ENCODE peak calls at places on chromosomes 11 and 22, in eight cellular contexts. B is naive B cell, A is psoas muscle, I is NCI-H2029, Y is GM04503, F is foreskin melanocyte, Z is Caki2, J is GM18507. N is an unnamed sample.

GRCh38 chr22:26624788-26625187 is 3.0 kb downstream of the CRYBA4 start:
- DNase-seq in B (no peak), Y (no peak), Z (no peak), F (no peak), J (no peak), A (no peak), I (no peak), N (no peak)

GRCh38 chr11:128400382-128401203 is 186.8 kb downstream of the ETS1 start:
- DNase-seq in Z (no peak), J (no peak), B (no peak), I (no peak), F (no peak), A (no peak), Y (peak), N (no peak)

GRCh38 chr22:47397673-47398072 is 635.2 kb downstream of the TBC1D22A start:
- DNase-seq in Y (no peak), B (no peak), Z (no peak), J (no peak), A (no peak), I (no peak), F (no peak), N (no peak)

GRCh38 chr11:19978668-19979518 is 181.4 kb downstream of the DBX1 start:
- DNase-seq in A (no peak), I (no peak), B (no peak), Z (peak), J (peak), F (no peak), Y (peak), N (no peak)

GRCh38 chr11:61004841-61005240 is 33.4 kb downstream of the CD6 start:
- DNase-seq in F (no peak), J (no peak), A (no peak), B (no peak), Y (no peak), I (no peak), Z (no peak), N (no peak)

GRCh38 chr22:17387356-17387755 is 18.1 kb downstream of the CECR2 start:
- DNase-seq in Y (no peak), F (no peak), A (no peak), Z (no peak), J (no peak), I (no peak), B (no peak), N (no peak)

GRCh38 chr11:34263462-34264186 is 94.2 kb downstream of the ABTB2 start:
- DNase-seq in Y (no peak), J (no peak), I (peak), A (peak), Z (peak), B (no peak), F (no peak), N (peak)

GRCh38 chr22:35792501-35792900 is 74.8 kb downstream of the APOL5 start:
- DNase-seq in I (no peak), F (no peak), Y (no peak), A (no peak), J (no peak), B (no peak), Z (no peak), N (no peak)

GRCh38 chr11:107430525-107430924 is 27.1 kb downstream of the CWF19L2 start:
- DNase-seq in Y (no peak), A (no peak), Z (no peak), B (no peak), I (no peak), F (no peak), J (no peak), N (no peak)

GRCh38 chr11:70799386-70799785 is 401.1 kb downstream of the CTTN start:
- DNase-seq in Y (no peak), F (no peak), B (no peak), A (no peak), Z (no peak), I (no peak), J (no peak), N (no peak)

GRCh38 chr11:106021181-106021966 is 666 bp downstream of the MSANTD4 start:
- DNase-seq in Y (no peak), Z (no peak), F (no peak), B (no peak), I (no peak), J (no peak), A (no peak), N (no peak)

GRCh38 chr22:38085056-38085455 is 1.1 kb upstream of the SLC16A8 start:
- DNase-seq in J (no peak), F (no peak), Y (no peak), Z (no peak), A (no peak), I (no peak), B (no peak), N (no peak)

GRCh38 chr11:9923280-9923679 is 259.4 kb downstream of the SWAP70 start:
- DNase-seq in B (no peak), Y (no peak), I (no peak), Z (no peak), F (no peak), J (no peak), A (no peak), N (no peak)

GRCh38 chr11:100957499-100957898 is 172.1 kb downstream of the PGR start:
- DNase-seq in Z (no peak), J (no peak), A (no peak), I (no peak), B (no peak), F (no peak), Y (no peak), N (no peak)

GRCh38 chr22:50627452-50627913 is 469 bp downstream of the ARSA start:
- DNase-seq in B (no peak), I (no peak), Y (no peak), J (no peak), F (no peak), Z (peak), A (no peak), N (no peak)

GRCh38 chr22:41264408-41264941 is 21.5 kb downstream of the RANGAP1 start:
- DNase-seq in Y (no peak), B (no peak), I (no peak), J (no peak), Z (no peak), F (no peak), A (no peak), N (no peak)

GRCh38 chr22:33438273-33438672 is 380.1 kb upstream of the SYN3 start:
- DNase-seq in Y (peak), I (no peak), Z (peak), F (no peak), A (no peak), J (no peak), B (no peak), N (no peak)

GRCh38 chr11:117912497-117912896 is 16.7 kb downstream of the TMPRSS13 start:
- DNase-seq in B (no peak), F (no peak), Y (no peak), I (no peak), Z (no peak), J (no peak), A (no peak), N (no peak)

N was measured in left cardiac atrium.